ENCODE peak calls at places on chromosomes 6 and 20, in seven cellular contexts. One of them, this sample, is unnamed.

GRCh38 chr20:50913976-50914375 is 17.3 kb downstream of the ADNP start:
- DNase-seq in progenitor cell of endocrine pancreas: no peak
- DNase-seq in KG1: no peak
- DNase-seq in mesothelial cell of epicardium: no peak
- DNase-seq in activated CD4-positive, alpha-beta memory T cell treated with anti-CD3 and anti-CD28 coated beads, Interleukin-2, amount 10 ng/mL, durations not matched to agents 7 days and 5 days: peak
- DNase-seq in OCI-LY7: no peak
- DNase-seq in MG63: peak
- DNase-seq in this sample: no peak

GRCh38 chr20:15555913-15556312 is 1017.3 kb downstream of the KIF16B start:
- DNase-seq in mesothelial cell of epicardium: no peak
- DNase-seq in KG1: no peak
- DNase-seq in MG63: no peak
- DNase-seq in activated CD4-positive, alpha-beta memory T cell treated with anti-CD3 and anti-CD28 coated beads, Interleukin-2, amount 10 ng/mL, durations not matched to agents 7 days and 5 days: no peak
- DNase-seq in progenitor cell of endocrine pancreas: no peak
- DNase-seq in OCI-LY7: no peak
- DNase-seq in this sample: no peak

GRCh38 chr6:27133281-27134227 is 113.9 kb upstream of the PRSS16 start:
- DNase-seq in KG1: peak
- DNase-seq in MG63: peak
- DNase-seq in progenitor cell of endocrine pancreas: peak
- DNase-seq in OCI-LY7: peak
- DNase-seq in activated CD4-positive, alpha-beta memory T cell treated with anti-CD3 and anti-CD28 coated beads, Interleukin-2, amount 10 ng/mL, durations not matched to agents 7 days and 5 days: peak
- DNase-seq in mesothelial cell of epicardium: peak
- DNase-seq in this sample: peak

GRCh38 chr6:80547827-80548226 is 441.4 kb downstream of the BCKDHB start:
- DNase-seq in MG63: peak
- DNase-seq in progenitor cell of endocrine pancreas: no peak
- DNase-seq in OCI-LY7: no peak
- DNase-seq in activated CD4-positive, alpha-beta memory T cell treated with anti-CD3 and anti-CD28 coated beads, Interleukin-2, amount 10 ng/mL, durations not matched to agents 7 days and 5 days: no peak
- DNase-seq in KG1: no peak
- DNase-seq in mesothelial cell of epicardium: no peak
- DNase-seq in this sample: no peak

GRCh38 chr20:53346266-53346665 is 247.4 kb downstream of the ZNF217 start:
- DNase-seq in mesothelial cell of epicardium: no peak
- DNase-seq in activated CD4-positive, alpha-beta memory T cell treated with anti-CD3 and anti-CD28 coated beads, Interleukin-2, amount 10 ng/mL, durations not matched to agents 7 days and 5 days: no peak
- DNase-seq in OCI-LY7: no peak
- DNase-seq in KG1: no peak
- DNase-seq in progenitor cell of endocrine pancreas: no peak
- DNase-seq in MG63: no peak
- DNase-seq in this sample: no peak

GRCh38 chr20:35174458-35175216 is 2.8 kb downstream of the PROCR start:
- DNase-seq in MG63: no peak
- DNase-seq in KG1: no peak
- DNase-seq in OCI-LY7: no peak
- DNase-seq in progenitor cell of endocrine pancreas: no peak
- DNase-seq in mesothelial cell of epicardium: no peak
- DNase-seq in activated CD4-positive, alpha-beta memory T cell treated with anti-CD3 and anti-CD28 coated beads, Interleukin-2, amount 10 ng/mL, durations not matched to agents 7 days and 5 days: no peak
- DNase-seq in this sample: no peak

GRCh38 chr6:3732345-3733141 is 19.0 kb downstream of the PXDC1 start:
- DNase-seq in KG1: peak
- DNase-seq in MG63: peak
- DNase-seq in activated CD4-positive, alpha-beta memory T cell treated with anti-CD3 and anti-CD28 coated beads, Interleukin-2, amount 10 ng/mL, durations not matched to agents 7 days and 5 days: peak
- DNase-seq in mesothelial cell of epicardium: peak
- DNase-seq in OCI-LY7: peak
- DNase-seq in progenitor cell of endocrine pancreas: peak
- DNase-seq in this sample: peak

GRCh38 chr20:61162506-61162905 is 89.6 kb upstream of the CDH4 start:
- DNase-seq in KG1: no peak
- DNase-seq in activated CD4-positive, alpha-beta memory T cell treated with anti-CD3 and anti-CD28 coated beads, Interleukin-2, amount 10 ng/mL, durations not matched to agents 7 days and 5 days: no peak
- DNase-seq in progenitor cell of endocrine pancreas: no peak
- DNase-seq in MG63: no peak
- DNase-seq in OCI-LY7: no peak
- DNase-seq in mesothelial cell of epicardium: no peak
- DNase-seq in this sample: no peak

This sample was measured in breast epithelium.